ENCODE peak calls at places on chromosomes 5 and 9, in ten cellular contexts. Q, C, E, V, S, H, W, P, A and N are unnamed samples.
A peak's percentile ranks its signal among the peaks of the same experiment; 100 is the strongest.

GRCh38 chr5:111584651-111585050 is 72.3 kb upstream of the STARD4 start:
- DNase-seq in S (no peak), Q (peak; percentile 90), E (no peak), V (no peak), C (no peak), W (no peak), A (no peak), H (no peak), P (no peak), N (no peak)

GRCh38 chr9:129023908-129024233 is 4.3 kb downstream of the SH3GLB2 start:
- DNase-seq in P (no peak), Q (no peak), V (no peak), C (no peak), W (no peak), S (no peak), A (no peak), E (no peak), H (no peak), N (no peak)

GRCh38 chr9:103803245-103803644 is 290.9 kb upstream of the SMC2 start:
- DNase-seq in E (no peak), W (no peak), C (no peak), P (no peak), H (no peak), V (no peak), S (no peak), A (no peak), Q (no peak), N (no peak)

GRCh38 chr9:12884736-12885395 is 110.0 kb downstream of the LURAP1L start:
- DNase-seq in W (peak; percentile 29), V (peak; percentile 55), Q (peak; percentile 64), C (no peak), H (peak; percentile 13), A (no peak), S (no peak), E (no peak), P (peak; percentile 57), N (no peak)

GRCh38 chr5:177303121-177303924 is at the start of the genes PRELID1 and RAB24:
- DNase-seq in H (no peak), P (peak; percentile 96), S (peak; percentile 92), A (no peak), E (no peak), W (peak; percentile 98), V (no peak), Q (peak; percentile 84), C (peak; percentile 86), N (peak; percentile 91)

GRCh38 chr5:53029608-53030007 is 40.5 kb downstream of the ITGA2 start:
- DNase-seq in Q (peak; percentile 19), V (no peak), S (no peak), P (no peak), A (no peak), E (no peak), W (no peak), H (no peak), C (no peak), N (no peak)

GRCh38 chr5:128213833-128214232 is 130.3 kb downstream of the SLC12A2 start:
- DNase-seq in S (no peak), W (no peak), P (no peak), E (no peak), H (no peak), A (no peak), C (no peak), V (no peak), Q (no peak), N (no peak)

GRCh38 chr5:60652206-60652605 is 47.8 kb downstream of the DEPDC1B start:
- DNase-seq in P (no peak), E (no peak), V (no peak), A (no peak), S (no peak), H (no peak), W (no peak), Q (peak; percentile 7), C (no peak), N (no peak)

GRCh38 chr5:37816883-37817282 is 23.0 kb downstream of the GDNF start:
- DNase-seq in S (no peak), C (no peak), E (no peak), W (no peak), P (no peak), H (no peak), Q (no peak), V (no peak), A (no peak), N (no peak)

GRCh38 chr9:34332370-34332964 is 3.1 kb downstream of the NUDT2 start:
- DNase-seq in C (no peak), H (peak; percentile 30), S (no peak), E (peak; percentile 12), P (peak; percentile 60), V (peak; percentile 28), W (peak; percentile 46), A (no peak), Q (peak; percentile 67), N (no peak)

DNA sequence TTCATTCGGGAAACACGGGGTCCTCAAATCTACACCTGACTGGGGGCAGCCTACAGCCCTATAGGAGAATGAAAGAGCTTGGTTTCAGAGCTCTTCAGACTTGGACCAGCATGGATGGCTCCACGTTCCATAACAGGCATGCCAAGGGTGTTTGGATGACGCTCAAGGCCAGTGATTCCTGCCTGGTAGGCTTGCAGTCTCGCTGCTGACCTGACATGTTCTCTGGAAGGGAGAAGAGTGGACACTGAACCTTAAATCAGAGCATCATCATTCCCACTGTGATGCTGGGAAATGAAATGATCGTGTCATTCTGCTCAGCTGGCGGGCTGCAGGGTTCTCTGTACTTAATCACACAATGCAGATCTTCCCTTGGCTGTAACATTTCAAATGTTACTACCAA is 57.1 kb downstream of the CFAP90 start:
- DNase-seq in E (no peak), V (no peak), P (no peak), H (no peak), S (no peak), C (no peak), Q (no peak), W (no peak), A (peak; percentile 49), N (no peak)
- TF ChIP-seq POLR2AphosphoS5 in E (no peak), V (no peak), P (no peak), H (no peak), S (no peak), C (no peak), Q (no peak), W (no peak), A (no peak), N (no peak)

DNA sequence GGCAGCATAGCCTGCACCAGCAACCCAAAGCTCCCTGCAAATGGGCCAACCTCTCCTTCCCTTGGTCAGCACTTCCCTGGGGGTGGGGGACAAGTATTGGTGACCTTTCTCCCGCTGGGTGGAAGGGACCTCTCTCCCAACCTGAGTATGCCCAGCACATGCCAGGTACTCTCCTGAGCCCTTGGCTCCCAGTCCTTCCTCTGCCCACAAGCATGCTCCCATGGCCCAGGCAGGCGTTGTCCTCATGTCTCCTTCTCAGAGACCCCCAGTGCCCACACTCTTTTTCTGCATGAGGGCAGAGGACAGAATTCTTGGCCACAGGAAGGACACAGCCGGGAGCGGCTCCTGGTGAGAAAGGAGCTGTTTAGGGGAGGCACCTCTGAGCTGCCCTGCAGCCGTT is 60.3 kb downstream of the PHF2 start:
- DNase-seq in H (no peak), P (no peak), S (peak; percentile 3), V (no peak), E (no peak), W (no peak), A (no peak), Q (no peak), C (no peak), N (no peak)
- H3K4me3 ChIP-seq in H (no peak overlapping the region), P (no peak overlapping the region), S (no peak overlapping the region), V (no peak overlapping the region), E (no peak overlapping the region), W (no peak overlapping the region), A (no peak overlapping the region), Q (no peak overlapping the region), C (no peak overlapping the region), N (no peak overlapping the region)

GRCh38 chr9:73649552-73649951 is 497.9 kb downstream of the ANXA1 start:
- DNase-seq in W (no peak), E (no peak), P (no peak), C (no peak), S (no peak), Q (no peak), H (no peak), V (no peak), A (no peak), N (no peak)

GRCh38 chr9:73655831-73656230 is 504.2 kb downstream of the ANXA1 start:
- DNase-seq in C (no peak), E (no peak), Q (no peak), V (no peak), A (no peak), S (no peak), H (no peak), P (no peak), W (no peak), N (no peak)

GRCh38 chr9:73655363-73655762 is 503.7 kb downstream of the ANXA1 start:
- DNase-seq in P (no peak), E (no peak), A (no peak), H (no peak), C (no peak), Q (no peak), V (no peak), W (peak; percentile 28), S (no peak), N (no peak)
- TF ChIP-seq POLR2AphosphoS5 in P (no peak), E (no peak), A (no peak), H (no peak), C (no peak), Q (no peak), V (no peak), W (no peak), S (no peak), N (no peak)

GRCh38 chr5:174312641-174313040 is 267.1 kb downstream of the NSG2 start:
- DNase-seq in H (no peak), Q (no peak), W (no peak), E (no peak), C (no peak), S (no peak), A (no peak), P (no peak), V (no peak), N (peak; percentile 30)

GRCh38 chr5:174310243-174310642 is 264.7 kb downstream of the NSG2 start:
- DNase-seq in H (no peak), W (no peak), C (no peak), S (no peak), V (no peak), A (no peak), Q (no peak), P (no peak), E (no peak), N (peak; percentile 5)

GRCh38 chr5:174312270-174312617 is 266.7 kb downstream of the NSG2 start:
- DNase-seq in E (no peak), S (no peak), H (no peak), Q (no peak), W (no peak), A (no peak), C (no peak), V (no peak), P (no peak), N (peak; percentile 24)

GRCh38 chr5:174311121-174311520 is 265.6 kb downstream of the NSG2 start:
- DNase-seq in S (no peak), H (no peak), C (no peak), V (no peak), P (no peak), Q (no peak), E (no peak), A (peak; percentile 90), W (no peak), N (peak; percentile 45)

GRCh38 chr5:174311531-174312269 is 266.2 kb downstream of the NSG2 start:
- DNase-seq in E (no peak), H (no peak), V (no peak), P (peak; percentile 91), W (peak; percentile 95), S (peak; percentile 64), C (peak; percentile 50), Q (peak; percentile 29), A (peak; percentile 64), N (peak; percentile 33)
- H3K4me3 ChIP-seq in E (peak overlapping the region; percentile 50), H (peak overlapping the region; percentile 33), V (no peak overlapping the region), P (peak overlapping the region; percentile 64), W (peak overlapping the region; percentile 39), S (peak overlapping the region; percentile 42), C (peak overlapping the region; percentile 11), Q (no peak overlapping the region), A (peak overlapping the region; percentile 27), N (peak overlapping the region; percentile 32)

GRCh38 chr9:104927912-104928740 is at the start of gene ABCA1:
- DNase-seq in P (peak; percentile 96), V (peak; percentile 29), W (peak; percentile 84), A (no peak), S (peak; percentile 95), Q (peak; percentile 82), H (no peak), C (peak; percentile 92), E (no peak), N (peak; percentile 86)
- TF ChIP-seq POLR2AphosphoS5 in P (no peak), V (no peak), W (peak; percentile 61), A (peak; percentile 65), S (peak; percentile 98), Q (no peak), H (no peak), C (peak; percentile 75), E (no peak), N (peak; percentile 59)